ENCODE peak calls at places on chromosome 1, in ten cellular contexts. One of them, this sample, is unnamed.

GRCh38 chr1:204997616-204998015 is 45.4 kb upstream of the CNTN2 start:
- DNase-seq in lower lobe of right lung: no peak
- DNase-seq in GM12878: no peak
- DNase-seq in GM12864: no peak
- DNase-seq in omental fat pad: no peak
- DNase-seq in heart left ventricle: peak
- DNase-seq in left ventricle myocardium inferior: no peak
- DNase-seq in psoas muscle: no peak
- DNase-seq in WTC11: no peak
- DNase-seq in cardiac muscle cell: no peak
- DNase-seq in this sample: no peak

GRCh38 chr1:167273027-167273800 is 52.5 kb downstream of the POU2F1 start:
- DNase-seq in lower lobe of right lung: no peak
- DNase-seq in GM12878: no peak
- DNase-seq in GM12864: no peak
- DNase-seq in omental fat pad: no peak
- DNase-seq in heart left ventricle: no peak
- DNase-seq in left ventricle myocardium inferior: no peak
- DNase-seq in psoas muscle: no peak
- DNase-seq in WTC11: no peak
- DNase-seq in cardiac muscle cell: peak
- DNase-seq in this sample: no peak

GRCh38 chr1:31112223-31112622 is 46.7 kb upstream of the PUM1 start:
- DNase-seq in lower lobe of right lung: no peak
- DNase-seq in GM12878: no peak
- DNase-seq in GM12864: no peak
- DNase-seq in omental fat pad: no peak
- DNase-seq in heart left ventricle: no peak
- DNase-seq in left ventricle myocardium inferior: no peak
- DNase-seq in psoas muscle: no peak
- DNase-seq in WTC11: no peak
- DNase-seq in cardiac muscle cell: no peak
- DNase-seq in this sample: no peak

GRCh38 chr1:173474097-173474779 is 2.9 kb upstream of the PRDX6 start:
- DNase-seq in lower lobe of right lung: no peak
- DNase-seq in GM12878: no peak
- DNase-seq in GM12864: no peak
- DNase-seq in omental fat pad: no peak
- DNase-seq in heart left ventricle: no peak
- DNase-seq in left ventricle myocardium inferior: no peak
- DNase-seq in psoas muscle: no peak
- DNase-seq in WTC11: no peak
- DNase-seq in cardiac muscle cell: no peak
- DNase-seq in this sample: no peak

GRCh38 chr1:19049798-19050197 is 93.3 kb upstream of the IFFO2 start:
- DNase-seq in lower lobe of right lung: no peak
- DNase-seq in GM12878: no peak
- DNase-seq in GM12864: no peak
- DNase-seq in omental fat pad: no peak
- DNase-seq in heart left ventricle: no peak
- DNase-seq in left ventricle myocardium inferior: no peak
- DNase-seq in psoas muscle: peak
- DNase-seq in WTC11: no peak
- DNase-seq in cardiac muscle cell: no peak
- DNase-seq in this sample: no peak

GRCh38 chr1:116699605-116700004 is 32.1 kb upstream of the IGSF3 start:
- DNase-seq in lower lobe of right lung: no peak
- DNase-seq in GM12878: no peak
- DNase-seq in GM12864: no peak
- DNase-seq in omental fat pad: no peak
- DNase-seq in heart left ventricle: no peak
- DNase-seq in left ventricle myocardium inferior: no peak
- DNase-seq in psoas muscle: no peak
- DNase-seq in WTC11: no peak
- DNase-seq in cardiac muscle cell: no peak
- DNase-seq in this sample: no peak

GRCh38 chr1:45304311-45305081 is 22.2 kb upstream of the HPDL start:
- DNase-seq in lower lobe of right lung: no peak
- DNase-seq in GM12878: no peak
- DNase-seq in GM12864: no peak
- DNase-seq in omental fat pad: no peak
- DNase-seq in heart left ventricle: peak
- DNase-seq in left ventricle myocardium inferior: no peak
- DNase-seq in psoas muscle: peak
- DNase-seq in WTC11: no peak
- DNase-seq in cardiac muscle cell: peak
- DNase-seq in this sample: no peak

GRCh38 chr1:115838805-115839705 is 1.9 kb downstream of the NHLH2 start:
- DNase-seq in lower lobe of right lung: peak
- DNase-seq in GM12878: no peak
- DNase-seq in GM12864: no peak
- DNase-seq in omental fat pad: no peak
- DNase-seq in heart left ventricle: peak
- DNase-seq in left ventricle myocardium inferior: no peak
- DNase-seq in psoas muscle: peak
- DNase-seq in WTC11: peak
- DNase-seq in cardiac muscle cell: peak
- DNase-seq in this sample: no peak

GRCh38 chr1:196660912-196661311 is 9.1 kb downstream of the CFH start:
- DNase-seq in lower lobe of right lung: no peak
- DNase-seq in GM12878: no peak
- DNase-seq in GM12864: no peak
- DNase-seq in omental fat pad: no peak
- DNase-seq in heart left ventricle: no peak
- DNase-seq in left ventricle myocardium inferior: no peak
- DNase-seq in psoas muscle: no peak
- DNase-seq in WTC11: no peak
- DNase-seq in cardiac muscle cell: peak
- DNase-seq in this sample: peak

GRCh38 chr1:156509424-156510035 is 9.0 kb upstream of the MEF2D start:
- DNase-seq in lower lobe of right lung: no peak
- DNase-seq in GM12878: no peak
- DNase-seq in GM12864: no peak
- DNase-seq in omental fat pad: no peak
- DNase-seq in heart left ventricle: no peak
- DNase-seq in left ventricle myocardium inferior: no peak
- DNase-seq in psoas muscle: peak
- DNase-seq in WTC11: no peak
- DNase-seq in cardiac muscle cell: no peak
- DNase-seq in this sample: no peak

GRCh38 chr1:47781171-47781959 is 215.8 kb downstream of the TRABD2B start:
- DNase-seq in lower lobe of right lung: no peak
- DNase-seq in GM12878: no peak
- DNase-seq in GM12864: no peak
- DNase-seq in omental fat pad: no peak
- DNase-seq in heart left ventricle: no peak
- DNase-seq in left ventricle myocardium inferior: no peak
- DNase-seq in psoas muscle: no peak
- DNase-seq in WTC11: no peak
- DNase-seq in cardiac muscle cell: no peak
- DNase-seq in this sample: no peak

GRCh38 chr1:41917051-41917530 is 1.6 kb downstream of the HIVEP3 start:
- DNase-seq in lower lobe of right lung: no peak
- DNase-seq in GM12878: no peak
- DNase-seq in GM12864: no peak
- DNase-seq in omental fat pad: no peak
- DNase-seq in heart left ventricle: no peak
- DNase-seq in left ventricle myocardium inferior: no peak
- DNase-seq in psoas muscle: no peak
- DNase-seq in WTC11: no peak
- DNase-seq in cardiac muscle cell: no peak
- DNase-seq in this sample: no peak

DNA sequence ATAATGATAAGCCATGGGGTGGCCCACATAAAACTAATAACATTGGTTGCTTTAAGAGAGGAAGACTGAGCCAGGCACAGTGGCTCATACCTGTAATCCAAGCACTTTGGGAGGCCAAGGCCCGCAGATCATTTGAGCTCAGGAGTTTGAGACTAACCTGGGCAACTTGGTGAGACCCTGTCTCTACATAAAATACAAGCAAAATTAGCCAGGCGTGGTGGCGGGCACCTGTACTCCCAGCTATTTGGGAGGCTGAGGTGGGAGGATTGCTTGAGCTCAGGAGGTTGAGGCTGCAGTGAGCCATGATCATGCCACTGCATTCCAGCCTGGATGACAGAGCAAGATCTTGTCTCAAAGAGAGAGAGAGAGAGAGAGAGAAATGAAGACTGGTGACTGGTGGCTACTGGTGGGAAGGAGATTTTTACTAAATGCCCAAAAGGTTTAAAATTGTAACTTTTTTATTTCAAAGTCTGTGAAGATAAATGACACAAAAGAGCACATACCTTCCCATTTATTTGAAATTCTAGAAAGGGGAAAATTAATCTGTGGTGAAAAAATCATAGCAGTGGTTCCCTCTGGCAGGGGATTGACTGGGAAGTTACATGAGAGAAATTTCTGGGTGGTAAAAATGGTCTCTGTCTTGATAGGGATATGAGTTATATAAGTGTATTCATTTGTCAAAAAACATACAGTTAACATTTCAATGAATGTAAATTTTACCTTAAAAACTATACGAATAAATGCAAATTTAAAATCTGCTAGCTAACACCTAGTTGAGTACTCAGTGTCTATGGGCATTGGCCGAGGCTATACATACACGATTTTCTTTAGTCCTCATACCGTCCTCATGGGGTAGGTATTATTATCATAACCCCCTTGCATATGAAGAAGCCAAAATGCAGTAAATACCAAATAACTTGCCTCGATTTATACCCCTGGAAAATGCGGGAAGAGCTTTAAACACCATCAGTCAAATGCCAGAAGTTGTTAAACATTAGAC is 2.2 kb upstream of the NBPF1 start:
- DNase-seq in lower lobe of right lung: peak
- DNase-seq in GM12878: no peak
- DNase-seq in GM12864: no peak
- DNase-seq in omental fat pad: peak
- DNase-seq in heart left ventricle: no peak
- DNase-seq in left ventricle myocardium inferior: no peak
- DNase-seq in psoas muscle: peak
- DNase-seq in WTC11: peak
- DNase-seq in cardiac muscle cell: no peak
- DNase-seq in this sample: no peak
- TF ChIP-seq CTCF in lower lobe of right lung: no peak
- TF ChIP-seq CTCF in GM12878: no peak
- TF ChIP-seq CTCF in GM12864: no peak
- TF ChIP-seq CTCF in omental fat pad: no peak
- TF ChIP-seq CTCF in heart left ventricle: no peak
- TF ChIP-seq CTCF in left ventricle myocardium inferior: no peak
- TF ChIP-seq CTCF in psoas muscle: no peak
- TF ChIP-seq CTCF in WTC11: no peak
- TF ChIP-seq CTCF in cardiac muscle cell: no peak
- TF ChIP-seq CTCF in this sample: no peak

GRCh38 chr1:36087233-36088123 is 1.2 kb upstream of the ADPRS start:
- DNase-seq in lower lobe of right lung: no peak
- DNase-seq in GM12878: no peak
- DNase-seq in GM12864: no peak
- DNase-seq in omental fat pad: no peak
- DNase-seq in heart left ventricle: no peak
- DNase-seq in left ventricle myocardium inferior: no peak
- DNase-seq in psoas muscle: no peak
- DNase-seq in WTC11: peak
- DNase-seq in cardiac muscle cell: no peak
- DNase-seq in this sample: no peak
- TF ChIP-seq CTCF in lower lobe of right lung: no peak
- TF ChIP-seq CTCF in GM12878: no peak
- TF ChIP-seq CTCF in GM12864: peak
- TF ChIP-seq CTCF in omental fat pad: no peak
- TF ChIP-seq CTCF in heart left ventricle: no peak
- TF ChIP-seq CTCF in left ventricle myocardium inferior: no peak
- TF ChIP-seq CTCF in psoas muscle: no peak
- TF ChIP-seq CTCF in WTC11: no peak
- TF ChIP-seq CTCF in cardiac muscle cell: no peak
- TF ChIP-seq CTCF in this sample: peak

DNA sequence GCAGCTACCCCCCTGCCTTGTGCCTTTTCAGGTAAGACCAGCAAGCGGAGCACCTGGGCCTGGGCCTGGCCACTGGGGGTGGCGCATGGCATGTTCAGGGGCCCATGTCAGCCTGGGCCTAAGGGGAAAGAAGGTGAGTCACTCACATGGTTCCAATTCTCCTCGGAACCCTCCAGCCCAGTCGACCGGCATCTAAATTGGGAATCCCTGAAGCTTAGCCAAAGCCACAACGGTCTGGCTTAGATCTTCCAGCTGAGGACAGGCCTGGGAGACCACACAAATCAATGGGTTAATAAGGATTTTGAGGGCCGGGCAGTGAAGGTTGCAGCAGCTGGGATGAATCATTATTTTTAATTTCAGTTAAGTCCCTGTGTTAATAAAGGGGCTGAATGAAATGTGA is 145.1 kb upstream of the SMYD2 start:
- DNase-seq in lower lobe of right lung: no peak
- DNase-seq in GM12878: no peak
- DNase-seq in GM12864: no peak
- DNase-seq in omental fat pad: no peak
- DNase-seq in heart left ventricle: no peak
- DNase-seq in left ventricle myocardium inferior: no peak
- DNase-seq in psoas muscle: no peak
- DNase-seq in WTC11: peak
- DNase-seq in cardiac muscle cell: no peak
- DNase-seq in this sample: no peak
- TF ChIP-seq CTCF in lower lobe of right lung: no peak
- TF ChIP-seq CTCF in GM12878: no peak
- TF ChIP-seq CTCF in GM12864: no peak
- TF ChIP-seq CTCF in omental fat pad: no peak
- TF ChIP-seq CTCF in heart left ventricle: no peak
- TF ChIP-seq CTCF in left ventricle myocardium inferior: no peak
- TF ChIP-seq CTCF in psoas muscle: no peak
- TF ChIP-seq CTCF in WTC11: no peak
- TF ChIP-seq CTCF in cardiac muscle cell: no peak
- TF ChIP-seq CTCF in this sample: no peak

GRCh38 chr1:85363102-85363501 is 86.7 kb upstream of the BCL10 start:
- DNase-seq in lower lobe of right lung: no peak
- DNase-seq in GM12878: no peak
- DNase-seq in GM12864: no peak
- DNase-seq in omental fat pad: no peak
- DNase-seq in heart left ventricle: no peak
- DNase-seq in left ventricle myocardium inferior: no peak
- DNase-seq in psoas muscle: no peak
- DNase-seq in WTC11: no peak
- DNase-seq in cardiac muscle cell: no peak
- DNase-seq in this sample: no peak

GRCh38 chr1:85368073-85368778 is 91.8 kb upstream of the BCL10 start:
- DNase-seq in lower lobe of right lung: no peak
- DNase-seq in GM12878: no peak
- DNase-seq in GM12864: no peak
- DNase-seq in omental fat pad: no peak
- DNase-seq in heart left ventricle: no peak
- DNase-seq in left ventricle myocardium inferior: no peak
- DNase-seq in psoas muscle: no peak
- DNase-seq in WTC11: no peak
- DNase-seq in cardiac muscle cell: no peak
- DNase-seq in this sample: no peak

GRCh38 chr1:85365851-85366250 is 89.4 kb upstream of the BCL10 start:
- DNase-seq in lower lobe of right lung: no peak
- DNase-seq in GM12878: no peak
- DNase-seq in GM12864: no peak
- DNase-seq in omental fat pad: no peak
- DNase-seq in heart left ventricle: no peak
- DNase-seq in left ventricle myocardium inferior: no peak
- DNase-seq in psoas muscle: no peak
- DNase-seq in WTC11: no peak
- DNase-seq in cardiac muscle cell: no peak
- DNase-seq in this sample: no peak

GRCh38 chr1:85363526-85363925 is 87.1 kb upstream of the BCL10 start:
- DNase-seq in lower lobe of right lung: no peak
- DNase-seq in GM12878: no peak
- DNase-seq in GM12864: no peak
- DNase-seq in omental fat pad: no peak
- DNase-seq in heart left ventricle: no peak
- DNase-seq in left ventricle myocardium inferior: no peak
- DNase-seq in psoas muscle: no peak
- DNase-seq in WTC11: no peak
- DNase-seq in cardiac muscle cell: no peak
- DNase-seq in this sample: no peak

GRCh38 chr1:85366391-85366790 is 90.0 kb upstream of the BCL10 start:
- DNase-seq in lower lobe of right lung: no peak
- DNase-seq in GM12878: no peak
- DNase-seq in GM12864: no peak
- DNase-seq in omental fat pad: no peak
- DNase-seq in heart left ventricle: no peak
- DNase-seq in left ventricle myocardium inferior: no peak
- DNase-seq in psoas muscle: no peak
- DNase-seq in WTC11: no peak
- DNase-seq in cardiac muscle cell: no peak
- DNase-seq in this sample: peak
- TF ChIP-seq CTCF in lower lobe of right lung: no peak
- TF ChIP-seq CTCF in GM12878: no peak
- TF ChIP-seq CTCF in GM12864: no peak
- TF ChIP-seq CTCF in omental fat pad: no peak
- TF ChIP-seq CTCF in heart left ventricle: no peak
- TF ChIP-seq CTCF in left ventricle myocardium inferior: no peak
- TF ChIP-seq CTCF in psoas muscle: no peak
- TF ChIP-seq CTCF in WTC11: no peak
- TF ChIP-seq CTCF in cardiac muscle cell: no peak
- TF ChIP-seq CTCF in this sample: no peak